ENCODE peak calls at places on chromosomes 1 and 21, in five cellular contexts. Q, N, W, T and C are unnamed samples.

GRCh38 chr1:157107702-157108101 is 8.1 kb upstream of the ETV3L start:
- DNase-seq in T (no peak), N (no peak), Q (no peak), W (no peak), C (no peak)

GRCh38 chr1:34404837-34405236 is 228.1 kb downstream of the C1orf94 start:
- DNase-seq in Q (no peak), N (no peak), T (no peak), W (no peak), C (no peak)

GRCh38 chr1:20029178-20029912 is 40.6 kb upstream of the PLA2G5 start:
- DNase-seq in T (no peak), N (no peak), Q (no peak), W (no peak), C (no peak)

GRCh38 chr1:78688701-78689100 is 39.1 kb downstream of the IFI44 start:
- DNase-seq in W (no peak), T (no peak), Q (peak; percentile 19), N (no peak), C (no peak)

GRCh38 chr1:18182518-18183160 is 75.0 kb downstream of the IGSF21 start:
- DNase-seq in Q (peak; percentile 6), N (no peak), T (no peak), W (no peak), C (no peak)

GRCh38 chr1:89298461-89298860 is 25.8 kb upstream of the GBP5 start:
- DNase-seq in Q (no peak), W (no peak), T (no peak), N (no peak), C (no peak)

GRCh38 chr1:9652379-9653194 is 1.1 kb downstream of the PIK3CD start:
- DNase-seq in N (no peak), W (peak; percentile 55), T (no peak), Q (no peak), C (no peak)

GRCh38 chr1:233998926-233999325 is 94.5 kb downstream of the SLC35F3 start:
- DNase-seq in W (no peak), Q (no peak), N (no peak), T (no peak), C (no peak)

GRCh38 chr1:212288614-212289013 is 3.4 kb downstream of the PPP2R5A start:
- DNase-seq in Q (no peak), T (no peak), N (no peak), W (no peak), C (no peak)

GRCh38 chr1:41695118-41695517 is 210.6 kb upstream of the EDN2 start:
- DNase-seq in T (no peak), N (no peak), W (no peak), Q (no peak), C (no peak)

GRCh38 chr1:110601332-110601731 is 4.8 kb downstream of the KCNA2 start:
- DNase-seq in T (no peak), Q (no peak), W (no peak), N (no peak), C (no peak)

GRCh38 chr1:164836614-164837018 is 277.6 kb downstream of the PBX1 start:
- DNase-seq in T (no peak), W (no peak), N (no peak), Q (no peak), C (no peak)

GRCh38 chr1:48026275-48026674 is 29.1 kb upstream of the TRABD2B start:
- DNase-seq in T (no peak), W (no peak), N (no peak), Q (peak; percentile 12), C (no peak)

GRCh38 chr21:44267655-44268142 is 6.0 kb upstream of the DNMT3L start:
- DNase-seq in N (no peak), T (peak; percentile 5), Q (no peak), W (peak; percentile 58), C (no peak)

GRCh38 chr21:38460171-38460742 is 38.0 kb downstream of the ERG start:
- DNase-seq in N (no peak), Q (no peak), T (no peak), W (no peak), C (no peak)

GRCh38 chr1:44849575-44850132 is 6.6 kb upstream of the PTCH2 start:
- DNase-seq in T (no peak), W (no peak), N (no peak), Q (no peak), C (no peak)

GRCh38 chr1:79556189-79556588 is 549.7 kb upstream of the ADGRL4 start:
- DNase-seq in W (no peak), Q (no peak), N (no peak), T (no peak), C (no peak)

GRCh38 chr1:46557403-46557802 is 6.0 kb upstream of the KNCN start:
- DNase-seq in Q (no peak), T (no peak), N (no peak), W (no peak), C (no peak)

GRCh38 chr21:16211339-16212303 is 481.8 kb downstream of the USP25 start:
- DNase-seq in T (no peak), N (no peak), W (no peak), Q (no peak), C (no peak)

GRCh38 chr21:45073301-45074047 is 906 bp upstream of the ADARB1 start:
- DNase-seq in N (no peak), Q (peak; percentile 39), W (peak; percentile 85), T (no peak), C (no peak)

GRCh38 chr21:35720065-35720810 is 340.1 kb downstream of the SETD4 start:
- DNase-seq in N (no peak), Q (no peak), W (no peak), T (no peak), C (no peak)

GRCh38 chr1:63512584-63512983 is 10.4 kb downstream of the ITGB3BP start:
- DNase-seq in N (no peak), Q (no peak), T (no peak), W (no peak), C (no peak)

GRCh38 chr1:81305997-81306452 is 494.7 kb upstream of the ADGRL2 start:
- DNase-seq in Q (peak; percentile 45), T (no peak), W (no peak), N (no peak), C (no peak)

GRCh38 chr1:19403256-19403655 is 82.1 kb downstream of the CAPZB start:
- DNase-seq in Q (no peak), T (no peak), W (no peak), N (no peak), C (no peak)

GRCh38 chr1:24481098-24481497 is 21.5 kb upstream of the RCAN3 start:
- DNase-seq in N (no peak), W (no peak), T (peak; percentile 40), Q (no peak), C (no peak)

GRCh38 chr1:156487862-156488261 is 12.7 kb downstream of the MEF2D start:
- DNase-seq in T (no peak), N (no peak), W (no peak), Q (no peak), C (no peak)

GRCh38 chr1:182304218-182305016 is 87.2 kb downstream of the GLUL start:
- DNase-seq in W (no peak), Q (no peak), T (no peak), N (no peak), C (no peak)

GRCh38 chr1:77859248-77859647 is 29.2 kb upstream of the NEXN start:
- DNase-seq in Q (no peak), W (no peak), N (no peak), T (no peak), C (no peak)

GRCh38 chr1:43566382-43567035 is 35.8 kb downstream of the PTPRF start:
- DNase-seq in Q (no peak), W (no peak), N (no peak), T (no peak), C (no peak)

GRCh38 chr1:2374260-2375155 is 16.8 kb downstream of the MORN1 start:
- DNase-seq in T (no peak), W (no peak), Q (no peak), N (no peak), C (no peak)

GRCh38 chr1:154410185-154410827 is 5.2 kb downstream of the IL6R start:
- DNase-seq in T (no peak), Q (no peak), N (no peak), W (no peak), C (no peak)

GRCh38 chr21:31236528-31236927 is 107.5 kb downstream of the TIAM1 start:
- DNase-seq in Q (no peak), N (no peak), W (no peak), T (no peak), C (no peak)

GRCh38 chr1:245877976-245878375 is 629.1 kb downstream of the SMYD3 start:
- DNase-seq in T (no peak), Q (no peak), W (no peak), N (no peak), C (no peak)

GRCh38 chr1:183576537-183576936 is 13.7 kb downstream of the NCF2 start:
- DNase-seq in W (no peak), Q (no peak), N (no peak), T (no peak), C (no peak)

GRCh38 chr21:31710586-31710985 is 21.3 kb downstream of the SCAF4 start:
- DNase-seq in N (no peak), W (no peak), Q (no peak), T (no peak), C (no peak)

GRCh38 chr1:73801912-73802429 is 396.0 kb downstream of the LRRIQ3 start:
- DNase-seq in Q (no peak), W (no peak), N (no peak), T (no peak), C (no peak)

GRCh38 chr21:37061926-37062591 is 10.8 kb downstream of the PIGP start:
- DNase-seq in T (no peak), N (no peak), Q (no peak), W (no peak), C (no peak)

GRCh38 chr1:198623920-198624647 is 14.8 kb upstream of the PTPRC start:
- DNase-seq in W (no peak), T (no peak), Q (no peak), N (no peak), C (no peak)
- TF ChIP-seq CEBPB in W (no peak), T (no peak), Q (no peak), N (no peak), C (no peak)

DNA sequence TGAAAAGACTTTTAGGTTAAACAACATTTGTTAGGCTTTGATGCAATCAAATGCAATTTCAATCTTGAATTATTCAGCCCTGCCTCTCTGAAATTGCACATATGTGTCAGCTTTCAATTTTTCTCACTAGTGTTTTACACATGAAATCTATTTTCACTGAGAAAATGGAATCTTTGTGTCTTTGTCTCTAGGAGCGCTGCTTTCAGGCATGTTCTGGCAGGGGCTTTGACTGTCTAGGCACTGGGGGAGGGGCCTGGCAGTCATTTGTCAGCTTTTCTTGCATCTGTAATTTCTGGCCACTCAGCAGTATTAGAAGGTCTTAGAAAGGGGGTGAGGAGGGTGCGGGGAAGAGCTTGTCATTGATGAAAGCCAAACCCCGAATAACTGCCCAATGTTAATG is 264.4 kb downstream of the PTPRC start:
- DNase-seq in W (no peak), Q (no peak), T (no peak), N (peak; percentile 1), C (no peak)
- TF ChIP-seq MAX in W (no peak), Q (no peak), T (no peak), N (no peak), C (no peak)

DNA sequence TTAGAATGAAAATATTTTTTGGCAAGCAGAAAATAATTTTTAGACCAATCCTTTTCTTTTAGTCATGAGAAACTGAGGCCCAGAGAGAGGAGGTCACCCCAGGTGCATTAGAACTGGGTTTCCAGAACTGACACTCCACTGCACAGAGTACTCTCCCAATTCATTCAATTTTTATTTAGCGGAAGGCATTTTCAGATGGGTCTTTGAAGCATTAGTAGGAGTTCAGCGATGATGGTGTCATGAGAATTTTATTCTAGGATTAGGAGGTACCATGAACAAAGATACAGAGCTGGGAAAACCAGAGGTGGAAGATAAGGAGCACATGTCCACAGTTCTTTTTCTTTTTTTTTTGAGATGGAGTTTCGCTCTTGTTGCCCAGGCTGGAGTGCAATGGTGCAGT is 2.3 kb downstream of the PCSK9 start:
- DNase-seq in Q (no peak), T (no peak), N (no peak), W (no peak), C (no peak)
- TF ChIP-seq CEBPB in Q (no peak), T (no peak), N (no peak), W (no peak), C (no peak)

GRCh38 chr1:221766210-221766609 is 24.3 kb upstream of the DUSP10 start:
- DNase-seq in Q (no peak), T (no peak), W (no peak), N (no peak), C (no peak)
- TF ChIP-seq MAX in Q (no peak), T (no peak), W (no peak), N (no peak), C (no peak)